ENCODE peak calls at places on chromosomes 7 and 10, in six cellular contexts. R, V, U, I, P and W are unnamed samples.

GRCh38 chr10:77282163-77282562 is 355.4 kb downstream of the KCNMA1 start:
- DNase-seq in R (no peak), V (no peak), U (no peak), I (no peak), P (no peak), W (no peak)

GRCh38 chr10:98624963-98625362 is 178.2 kb upstream of the HPS1 start:
- DNase-seq in R (no peak), V (no peak), U (no peak), I (no peak), P (no peak), W (no peak)

GRCh38 chr10:1043532-1043995 is 5.4 kb downstream of the IDI1 start:
- DNase-seq in R (no peak), V (no peak), U (no peak), I (no peak), P (peak; percentile 72), W (no peak)

GRCh38 chr7:151172273-151173141 is 5.0 kb upstream of the GBX1 start:
- DNase-seq in R (peak; percentile 97), V (peak; percentile 61), U (peak; percentile 53), I (no peak), P (no peak), W (peak; percentile 57)

GRCh38 chr10:49207936-49208482 is 19.8 kb upstream of the TMEM273 start:
- DNase-seq in R (no peak), V (no peak), U (no peak), I (no peak), P (no peak), W (no peak)

GRCh38 chr10:130492266-130492934 is 356.2 kb downstream of the GLRX3 start:
- DNase-seq in R (no peak), V (no peak), U (no peak), I (no peak), P (no peak), W (no peak)

GRCh38 chr7:132532237-132532734 is 44.0 kb downstream of the PLXNA4 start:
- DNase-seq in R (no peak), V (no peak), U (no peak), I (no peak), P (no peak), W (no peak)

GRCh38 chr7:27147211-27148030 is at the start of gene HOXA6:
- DNase-seq in R (peak; percentile 47), V (no peak), U (no peak), I (no peak), P (no peak), W (no peak)

GRCh38 chr10:20885678-20886077 is 11.4 kb downstream of the NEBL start:
- DNase-seq in R (no peak), V (no peak), U (no peak), I (no peak), P (no peak), W (no peak)

GRCh38 chr7:39811161-39811614 is 138.9 kb upstream of the CDK13 start:
- DNase-seq in R (peak; percentile 81), V (no peak), U (no peak), I (no peak), P (no peak), W (no peak)

GRCh38 chr7:97835296-97836138 is 36.7 kb downstream of the ASNS start:
- DNase-seq in R (peak; percentile 61), V (peak; percentile 50), U (peak; percentile 53), I (no peak), P (peak; percentile 9), W (peak; percentile 63)

GRCh38 chr7:137074386-137075030 is 206.1 kb downstream of the CHRM2 start:
- DNase-seq in R (no peak), V (no peak), U (no peak), I (no peak), P (no peak), W (no peak)

GRCh38 chr10:97024181-97025073 is 161.3 kb downstream of the SLIT1 start:
- DNase-seq in R (no peak), V (no peak), U (no peak), I (no peak), P (peak; percentile 28), W (no peak)

GRCh38 chr10:101595591-101596433 is 7.7 kb downstream of the DPCD start:
- DNase-seq in R (no peak), V (no peak), U (no peak), I (no peak), P (no peak), W (no peak)

GRCh38 chr10:97319671-97320479 is 804 bp downstream of the FRAT1 start:
- DNase-seq in R (peak; percentile 84), V (no peak), U (peak; percentile 54), I (peak; percentile 36), P (no peak), W (no peak)

GRCh38 chr10:29734980-29735627 is 100.3 kb upstream of the SVIL start:
- DNase-seq in R (peak; percentile 82), V (no peak), U (no peak), I (no peak), P (no peak), W (no peak)

GRCh38 chr10:60299961-60300883 is 89.5 kb downstream of the ANK3 start:
- DNase-seq in R (no peak), V (no peak), U (no peak), I (peak; percentile 53), P (no peak), W (peak; percentile 43)

GRCh38 chr7:132509667-132510066 is 66.6 kb downstream of the PLXNA4 start:
- DNase-seq in R (no peak), V (no peak), U (no peak), I (no peak), P (no peak), W (no peak)

GRCh38 chr7:100532165-100533022 is 6.6 kb upstream of the AGFG2 start:
- DNase-seq in R (no peak), V (no peak), U (no peak), I (no peak), P (no peak), W (no peak)

GRCh38 chr7:98400538-98401427 is at the start of gene BAIAP2L1:
- DNase-seq in R (peak; percentile 100), V (peak; percentile 82), U (peak; percentile 80), I (peak; percentile 86), P (peak; percentile 48), W (peak; percentile 81)

GRCh38 chr7:47489624-47490023 is 92.3 kb downstream of the TNS3 start:
- DNase-seq in R (peak; percentile 60), V (no peak), U (no peak), I (no peak), P (no peak), W (no peak)

GRCh38 chr7:124208173-124208572 is 175.3 kb upstream of the TMEM229A start:
- DNase-seq in R (no peak), V (no peak), U (no peak), I (no peak), P (no peak), W (no peak)

DNA sequence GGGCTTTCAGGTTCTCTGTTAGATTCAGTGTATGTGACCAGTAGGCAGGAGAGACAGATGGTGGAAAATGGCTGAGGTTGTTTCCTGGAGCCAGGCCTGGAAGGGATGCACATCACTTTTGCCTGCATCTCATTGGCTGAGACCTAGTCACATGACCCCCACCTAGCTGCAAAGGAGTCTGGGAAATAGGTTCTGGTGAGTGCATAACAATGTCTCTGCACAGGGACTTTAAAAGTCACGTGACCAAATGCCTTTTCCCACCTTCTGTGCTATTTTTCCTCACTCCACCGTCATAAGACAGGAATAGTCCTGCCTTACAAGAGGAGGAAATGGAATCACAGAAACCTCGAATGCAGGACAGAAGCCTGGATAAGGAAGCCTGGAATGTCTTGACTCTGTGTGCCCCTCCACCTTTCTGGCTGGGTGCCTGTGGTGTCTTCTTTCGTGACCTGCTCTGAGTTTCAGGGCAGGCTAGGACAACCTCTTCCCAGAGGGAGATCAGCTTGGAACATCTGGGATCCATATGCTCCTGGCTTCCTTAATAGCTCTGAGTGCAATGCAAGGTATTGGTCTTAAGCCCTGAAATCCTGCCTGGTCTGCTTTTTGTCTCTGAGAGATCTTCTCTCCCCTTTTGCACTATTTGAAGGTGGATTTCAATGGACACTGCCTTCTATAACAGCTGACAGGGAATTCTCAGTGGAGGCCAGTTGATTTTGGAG is 139.9 kb upstream of the ZNF438 start:
- DNase-seq in R (no peak), V (no peak), U (no peak), I (no peak), P (no peak), W (no peak)
- TF ChIP-seq YY1 in R (no peak), V (no peak), U (no peak), I (no peak), P (no peak), W (no peak)

DNA sequence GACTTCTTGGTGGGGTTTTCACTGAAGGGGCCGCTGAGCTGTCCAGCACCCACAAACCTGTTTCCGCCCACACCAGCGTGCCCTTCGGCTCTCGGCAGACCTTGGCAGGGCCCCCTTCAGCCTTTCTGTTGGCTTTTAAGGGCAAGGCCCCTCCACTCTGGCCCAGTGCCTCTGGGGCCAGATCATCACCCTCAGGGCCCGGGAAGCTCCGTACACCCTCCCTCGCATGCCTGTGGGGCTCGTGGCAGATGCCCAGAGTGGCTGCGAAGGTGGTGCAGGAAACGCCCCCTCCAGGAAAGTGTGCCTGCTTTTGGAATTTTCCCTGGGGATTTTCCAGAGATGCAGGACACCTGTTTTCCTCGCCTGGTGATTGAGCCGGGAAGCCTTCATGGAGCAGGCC is 7.0 kb downstream of the LHPP start:
- DNase-seq in R (no peak), V (no peak), U (no peak), I (no peak), P (no peak), W (no peak)
- H3K4me1 ChIP-seq in R (no peaks in the 10 kb centered on the region), V (peaks cover 3% of the 10 kb centered on the region), U (peaks cover 96% of the 10 kb centered on the region), I (peaks cover 30% of the 10 kb centered on the region), P (peaks cover 18% of the 10 kb centered on the region), W (peaks cover 13% of the 10 kb centered on the region)

DNA sequence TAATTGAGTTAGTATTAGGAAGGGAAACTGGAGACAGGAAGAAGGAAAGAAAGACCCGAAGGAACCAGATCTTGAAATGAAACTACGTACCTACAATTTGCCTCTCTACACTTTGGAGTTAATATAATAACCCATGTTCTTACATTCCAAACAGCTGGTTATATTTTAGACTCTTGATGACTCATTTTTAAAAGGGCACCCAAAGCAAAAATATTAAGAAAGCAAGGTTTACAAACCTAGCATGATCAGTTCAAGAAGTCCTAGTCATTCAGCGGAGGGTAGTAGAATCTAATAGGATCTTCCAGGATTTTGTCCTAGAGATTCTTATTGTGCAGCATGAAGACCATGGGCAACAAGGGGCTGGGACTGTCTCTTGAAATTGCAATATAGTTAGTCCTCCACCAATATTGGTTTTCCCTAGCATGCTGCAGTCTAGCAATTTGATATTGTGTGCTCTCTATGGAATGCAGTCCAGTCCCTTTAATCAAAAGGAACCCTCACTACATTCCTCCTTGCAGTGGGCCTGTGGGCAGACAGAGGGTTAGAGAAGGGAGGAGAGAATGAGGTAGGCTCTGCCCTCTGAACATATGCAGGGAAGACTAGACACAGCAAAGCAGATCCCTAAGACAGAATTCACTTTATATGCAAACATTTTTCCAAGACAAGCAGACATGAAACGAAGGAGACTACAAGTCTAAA is 230.3 kb downstream of the INHBA start:
- DNase-seq in R (no peak), V (no peak), U (no peak), I (no peak), P (no peak), W (no peak)
- TF ChIP-seq YY1 in R (no peak), V (no peak), U (no peak), I (no peak), P (no peak), W (no peak)

GRCh38 chr10:15309221-15309620 is 61.9 kb downstream of the FAM171A1 start:
- DNase-seq in R (no peak), V (no peak), U (no peak), I (no peak), P (no peak), W (no peak)

GRCh38 chr10:15313034-15313433 is 58.1 kb downstream of the FAM171A1 start:
- DNase-seq in R (peak; percentile 39), V (no peak), U (no peak), I (no peak), P (no peak), W (no peak)

GRCh38 chr10:15311885-15312280 is 59.2 kb downstream of the FAM171A1 start:
- DNase-seq in R (no peak), V (no peak), U (no peak), I (no peak), P (no peak), W (no peak)

GRCh38 chr10:15311249-15311884 is 59.7 kb downstream of the FAM171A1 start:
- DNase-seq in R (no peak), V (no peak), U (no peak), I (no peak), P (no peak), W (no peak)

GRCh38 chr10:15310776-15311175 is 60.3 kb downstream of the FAM171A1 start:
- DNase-seq in R (no peak), V (no peak), U (no peak), I (no peak), P (no peak), W (no peak)
- H3K4me1 ChIP-seq in R (peaks cover 37% of the 10 kb centered on the region), V (no peaks in the 10 kb centered on the region), U (peaks cover 9% of the 10 kb centered on the region), I (peaks cover 15% of the 10 kb centered on the region), P (no peaks in the 10 kb centered on the region), W (no peaks in the 10 kb centered on the region)